ENCODE peak calls at places on chromosomes 13 and 19, in seven cellular contexts. One of them, this sample, is unnamed.
A peak's percentile ranks its signal among the peaks of the same experiment; 100 is the strongest.

GRCh38 chr13:99892189-99892588 is 79.4 kb downstream of the ZIC5 start:
- DNase-seq in HuH-7: no peak
- DNase-seq in stimulated activated CD4-positive, alpha-beta T cell treated with anti-CD3 and anti-CD28 coated beads, TNF-alpha, amount 100 ng/mL, for 24 hours: no peak
- DNase-seq in left lung: no peak
- DNase-seq in HEK293T: no peak
- DNase-seq in activated T-helper 9 cell treated with anti-CD3 and anti-CD28 coated beads, Interleukin-2, amount 50 U/mL, for 16 hours: no peak
- DNase-seq in cardiac muscle cell: no peak
- DNase-seq in this sample: no peak

GRCh38 chr19:38329651-38330050 is 6.0 kb upstream of the CATSPERG start:
- DNase-seq in HuH-7: no peak
- DNase-seq in stimulated activated CD4-positive, alpha-beta T cell treated with anti-CD3 and anti-CD28 coated beads, TNF-alpha, amount 100 ng/mL, for 24 hours: no peak
- DNase-seq in left lung: no peak
- DNase-seq in HEK293T: no peak
- DNase-seq in activated T-helper 9 cell treated with anti-CD3 and anti-CD28 coated beads, Interleukin-2, amount 50 U/mL, for 16 hours: no peak
- DNase-seq in cardiac muscle cell: no peak
- DNase-seq in this sample: no peak

GRCh38 chr19:277131-277530 is 14.1 kb downstream of the PLPP2 start:
- DNase-seq in HuH-7: no peak
- DNase-seq in stimulated activated CD4-positive, alpha-beta T cell treated with anti-CD3 and anti-CD28 coated beads, TNF-alpha, amount 100 ng/mL, for 24 hours: no peak
- DNase-seq in left lung: no peak
- DNase-seq in HEK293T: no peak
- DNase-seq in activated T-helper 9 cell treated with anti-CD3 and anti-CD28 coated beads, Interleukin-2, amount 50 U/mL, for 16 hours: no peak
- DNase-seq in cardiac muscle cell: no peak
- DNase-seq in this sample: no peak

GRCh38 chr19:5397804-5398692 is 57.2 kb upstream of the ZNRF4 start:
- DNase-seq in HuH-7: peak; percentile 35
- DNase-seq in stimulated activated CD4-positive, alpha-beta T cell treated with anti-CD3 and anti-CD28 coated beads, TNF-alpha, amount 100 ng/mL, for 24 hours: no peak
- DNase-seq in left lung: no peak
- DNase-seq in HEK293T: peak; percentile 56
- DNase-seq in activated T-helper 9 cell treated with anti-CD3 and anti-CD28 coated beads, Interleukin-2, amount 50 U/mL, for 16 hours: no peak
- DNase-seq in cardiac muscle cell: peak; percentile 64
- DNase-seq in this sample: no peak

GRCh38 chr19:9139609-9140158 is 513 bp upstream of the ZNF317 start:
- DNase-seq in HuH-7: no peak
- DNase-seq in stimulated activated CD4-positive, alpha-beta T cell treated with anti-CD3 and anti-CD28 coated beads, TNF-alpha, amount 100 ng/mL, for 24 hours: no peak
- DNase-seq in left lung: no peak
- DNase-seq in HEK293T: no peak
- DNase-seq in activated T-helper 9 cell treated with anti-CD3 and anti-CD28 coated beads, Interleukin-2, amount 50 U/mL, for 16 hours: no peak
- DNase-seq in cardiac muscle cell: no peak
- DNase-seq in this sample: no peak

GRCh38 chr19:16052353-16052752 is 23.9 kb upstream of the TPM4 start:
- DNase-seq in HuH-7: no peak
- DNase-seq in stimulated activated CD4-positive, alpha-beta T cell treated with anti-CD3 and anti-CD28 coated beads, TNF-alpha, amount 100 ng/mL, for 24 hours: no peak
- DNase-seq in left lung: no peak
- DNase-seq in HEK293T: no peak
- DNase-seq in activated T-helper 9 cell treated with anti-CD3 and anti-CD28 coated beads, Interleukin-2, amount 50 U/mL, for 16 hours: no peak
- DNase-seq in cardiac muscle cell: no peak
- DNase-seq in this sample: no peak

GRCh38 chr19:3801412-3802096 is 15.4 kb upstream of the MATK start:
- DNase-seq in HuH-7: no peak
- DNase-seq in stimulated activated CD4-positive, alpha-beta T cell treated with anti-CD3 and anti-CD28 coated beads, TNF-alpha, amount 100 ng/mL, for 24 hours: peak; percentile 40
- DNase-seq in left lung: peak; percentile 85
- DNase-seq in HEK293T: no peak
- DNase-seq in activated T-helper 9 cell treated with anti-CD3 and anti-CD28 coated beads, Interleukin-2, amount 50 U/mL, for 16 hours: peak; percentile 41
- DNase-seq in cardiac muscle cell: peak; percentile 32
- DNase-seq in this sample: peak; percentile 57

GRCh38 chr13:110306960-110307696 is at the start of the genes COL4A1 and COL4A2:
- DNase-seq in HuH-7: no peak
- DNase-seq in stimulated activated CD4-positive, alpha-beta T cell treated with anti-CD3 and anti-CD28 coated beads, TNF-alpha, amount 100 ng/mL, for 24 hours: no peak
- DNase-seq in left lung: no peak
- DNase-seq in HEK293T: peak; percentile 20
- DNase-seq in activated T-helper 9 cell treated with anti-CD3 and anti-CD28 coated beads, Interleukin-2, amount 50 U/mL, for 16 hours: no peak
- DNase-seq in cardiac muscle cell: peak; percentile 81
- DNase-seq in this sample: no peak

GRCh38 chr13:75264611-75265010 is 217.4 kb downstream of the TBC1D4 start:
- DNase-seq in HuH-7: no peak
- DNase-seq in stimulated activated CD4-positive, alpha-beta T cell treated with anti-CD3 and anti-CD28 coated beads, TNF-alpha, amount 100 ng/mL, for 24 hours: no peak
- DNase-seq in left lung: no peak
- DNase-seq in HEK293T: no peak
- DNase-seq in activated T-helper 9 cell treated with anti-CD3 and anti-CD28 coated beads, Interleukin-2, amount 50 U/mL, for 16 hours: no peak
- DNase-seq in cardiac muscle cell: no peak
- DNase-seq in this sample: no peak

GRCh38 chr13:112996671-112997091 is 27.7 kb downstream of the MCF2L start:
- DNase-seq in HuH-7: no peak
- DNase-seq in stimulated activated CD4-positive, alpha-beta T cell treated with anti-CD3 and anti-CD28 coated beads, TNF-alpha, amount 100 ng/mL, for 24 hours: no peak
- DNase-seq in left lung: peak; percentile 78
- DNase-seq in HEK293T: no peak
- DNase-seq in activated T-helper 9 cell treated with anti-CD3 and anti-CD28 coated beads, Interleukin-2, amount 50 U/mL, for 16 hours: no peak
- DNase-seq in cardiac muscle cell: no peak
- DNase-seq in this sample: no peak

GRCh38 chr13:83168575-83168974 is 713.7 kb downstream of the SLITRK1 start:
- DNase-seq in HuH-7: no peak
- DNase-seq in stimulated activated CD4-positive, alpha-beta T cell treated with anti-CD3 and anti-CD28 coated beads, TNF-alpha, amount 100 ng/mL, for 24 hours: no peak
- DNase-seq in left lung: no peak
- DNase-seq in HEK293T: no peak
- DNase-seq in activated T-helper 9 cell treated with anti-CD3 and anti-CD28 coated beads, Interleukin-2, amount 50 U/mL, for 16 hours: no peak
- DNase-seq in cardiac muscle cell: no peak
- DNase-seq in this sample: no peak

GRCh38 chr13:53501387-53501786 is 472.8 kb downstream of the OLFM4 start:
- DNase-seq in HuH-7: no peak
- DNase-seq in stimulated activated CD4-positive, alpha-beta T cell treated with anti-CD3 and anti-CD28 coated beads, TNF-alpha, amount 100 ng/mL, for 24 hours: no peak
- DNase-seq in left lung: no peak
- DNase-seq in HEK293T: no peak
- DNase-seq in activated T-helper 9 cell treated with anti-CD3 and anti-CD28 coated beads, Interleukin-2, amount 50 U/mL, for 16 hours: no peak
- DNase-seq in cardiac muscle cell: no peak
- DNase-seq in this sample: no peak

GRCh38 chr13:113075711-113076110 is 29.9 kb upstream of the F7 start:
- DNase-seq in HuH-7: no peak
- DNase-seq in stimulated activated CD4-positive, alpha-beta T cell treated with anti-CD3 and anti-CD28 coated beads, TNF-alpha, amount 100 ng/mL, for 24 hours: no peak
- DNase-seq in left lung: peak; percentile 60
- DNase-seq in HEK293T: no peak
- DNase-seq in activated T-helper 9 cell treated with anti-CD3 and anti-CD28 coated beads, Interleukin-2, amount 50 U/mL, for 16 hours: no peak
- DNase-seq in cardiac muscle cell: no peak
- DNase-seq in this sample: no peak

GRCh38 chr13:77417897-77418296 is 91.0 kb upstream of the MYCBP2 start:
- DNase-seq in HuH-7: no peak
- DNase-seq in stimulated activated CD4-positive, alpha-beta T cell treated with anti-CD3 and anti-CD28 coated beads, TNF-alpha, amount 100 ng/mL, for 24 hours: no peak
- DNase-seq in left lung: no peak
- DNase-seq in HEK293T: no peak
- DNase-seq in activated T-helper 9 cell treated with anti-CD3 and anti-CD28 coated beads, Interleukin-2, amount 50 U/mL, for 16 hours: no peak
- DNase-seq in cardiac muscle cell: no peak
- DNase-seq in this sample: no peak

This sample was measured in CD8-positive, alpha-beta memory T cell.